ENCODE peak calls at places on chromosome 10, in ten cellular contexts. One of them, this sample, is unnamed.

GRCh38 chr10:48516878-48517277 is 88.0 kb downstream of the ARHGAP22 start:
- DNase-seq in Karpas-422: no peak
- DNase-seq in A549: no peak
- DNase-seq in dermis blood vessel endothelial cell: no peak
- DNase-seq in left colon: no peak
- DNase-seq in heart left ventricle: no peak
- DNase-seq in GM13977: no peak
- DNase-seq in T follicular helper cell: no peak
- DNase-seq in RWPE1: no peak
- DNase-seq in neural progenitor cell: no peak
- DNase-seq in this sample: no peak

GRCh38 chr10:94199565-94199964 is 163.2 kb downstream of the NOC3L start:
- DNase-seq in Karpas-422: no peak
- DNase-seq in A549: no peak
- DNase-seq in dermis blood vessel endothelial cell: no peak
- DNase-seq in left colon: no peak
- DNase-seq in heart left ventricle: no peak
- DNase-seq in GM13977: no peak
- DNase-seq in T follicular helper cell: no peak
- DNase-seq in RWPE1: no peak
- DNase-seq in neural progenitor cell: no peak
- DNase-seq in this sample: no peak

GRCh38 chr10:101894742-101895141 is 51.1 kb upstream of the KCNIP2 start:
- DNase-seq in Karpas-422: no peak
- DNase-seq in A549: no peak
- DNase-seq in dermis blood vessel endothelial cell: no peak
- DNase-seq in left colon: no peak
- DNase-seq in heart left ventricle: peak
- DNase-seq in GM13977: no peak
- DNase-seq in T follicular helper cell: no peak
- DNase-seq in RWPE1: no peak
- DNase-seq in neural progenitor cell: no peak
- DNase-seq in this sample: no peak

GRCh38 chr10:46553238-46554049 is 3.0 kb downstream of the GPRIN2 start:
- DNase-seq in Karpas-422: no peak
- DNase-seq in A549: no peak
- DNase-seq in dermis blood vessel endothelial cell: no peak
- DNase-seq in left colon: no peak
- DNase-seq in heart left ventricle: peak
- DNase-seq in GM13977: no peak
- DNase-seq in T follicular helper cell: no peak
- DNase-seq in RWPE1: no peak
- DNase-seq in neural progenitor cell: no peak
- DNase-seq in this sample: peak

GRCh38 chr10:124640538-124641231 is 103.5 kb downstream of the FAM53B start:
- DNase-seq in Karpas-422: no peak
- DNase-seq in A549: no peak
- DNase-seq in dermis blood vessel endothelial cell: no peak
- DNase-seq in left colon: no peak
- DNase-seq in heart left ventricle: no peak
- DNase-seq in GM13977: peak
- DNase-seq in T follicular helper cell: no peak
- DNase-seq in RWPE1: no peak
- DNase-seq in neural progenitor cell: peak
- DNase-seq in this sample: no peak

GRCh38 chr10:79933961-79934360 is 14.9 kb downstream of the SFTPD start:
- DNase-seq in Karpas-422: no peak
- DNase-seq in A549: peak
- DNase-seq in dermis blood vessel endothelial cell: peak
- DNase-seq in left colon: no peak
- DNase-seq in heart left ventricle: no peak
- DNase-seq in GM13977: no peak
- DNase-seq in T follicular helper cell: no peak
- DNase-seq in RWPE1: no peak
- DNase-seq in neural progenitor cell: no peak
- DNase-seq in this sample: no peak

GRCh38 chr10:122441961-122442360 is 12.5 kb upstream of the ARMS2 start:
- DNase-seq in Karpas-422: no peak
- DNase-seq in A549: peak
- DNase-seq in dermis blood vessel endothelial cell: peak
- DNase-seq in left colon: no peak
- DNase-seq in heart left ventricle: no peak
- DNase-seq in GM13977: no peak
- DNase-seq in T follicular helper cell: no peak
- DNase-seq in RWPE1: peak
- DNase-seq in neural progenitor cell: no peak
- DNase-seq in this sample: peak

GRCh38 chr10:45418859-45419672 is 45.0 kb downstream of the ALOX5 start:
- DNase-seq in Karpas-422: no peak
- DNase-seq in A549: no peak
- DNase-seq in dermis blood vessel endothelial cell: peak
- DNase-seq in left colon: peak
- DNase-seq in heart left ventricle: peak
- DNase-seq in GM13977: peak
- DNase-seq in T follicular helper cell: no peak
- DNase-seq in RWPE1: no peak
- DNase-seq in neural progenitor cell: peak
- DNase-seq in this sample: peak

GRCh38 chr10:64863836-64864235 is 1342.6 kb downstream of the REEP3 start:
- DNase-seq in Karpas-422: no peak
- DNase-seq in A549: no peak
- DNase-seq in dermis blood vessel endothelial cell: no peak
- DNase-seq in left colon: no peak
- DNase-seq in heart left ventricle: no peak
- DNase-seq in GM13977: no peak
- DNase-seq in T follicular helper cell: no peak
- DNase-seq in RWPE1: peak
- DNase-seq in neural progenitor cell: no peak
- DNase-seq in this sample: peak

GRCh38 chr10:104028146-104028545 is 57.5 kb downstream of the COL17A1 start:
- DNase-seq in Karpas-422: peak
- DNase-seq in A549: peak
- DNase-seq in dermis blood vessel endothelial cell: peak
- DNase-seq in left colon: no peak
- DNase-seq in heart left ventricle: peak
- DNase-seq in GM13977: no peak
- DNase-seq in T follicular helper cell: no peak
- DNase-seq in RWPE1: peak
- DNase-seq in neural progenitor cell: peak
- DNase-seq in this sample: peak

GRCh38 chr10:58531084-58531695 is 18.5 kb downstream of the BICC1 start:
- DNase-seq in Karpas-422: peak
- DNase-seq in A549: peak
- DNase-seq in dermis blood vessel endothelial cell: peak
- DNase-seq in left colon: peak
- DNase-seq in heart left ventricle: peak
- DNase-seq in GM13977: peak
- DNase-seq in T follicular helper cell: no peak
- DNase-seq in RWPE1: peak
- DNase-seq in neural progenitor cell: peak
- DNase-seq in this sample: peak

GRCh38 chr10:131708225-131708624 is 192.6 kb upstream of the PPP2R2D start:
- DNase-seq in Karpas-422: no peak
- DNase-seq in A549: no peak
- DNase-seq in dermis blood vessel endothelial cell: no peak
- DNase-seq in left colon: no peak
- DNase-seq in heart left ventricle: no peak
- DNase-seq in GM13977: no peak
- DNase-seq in T follicular helper cell: no peak
- DNase-seq in RWPE1: no peak
- DNase-seq in neural progenitor cell: no peak
- DNase-seq in this sample: no peak

GRCh38 chr10:119111968-119112515 is 8.1 kb downstream of the DENND10 start:
- DNase-seq in Karpas-422: no peak
- DNase-seq in A549: no peak
- DNase-seq in dermis blood vessel endothelial cell: no peak
- DNase-seq in left colon: no peak
- DNase-seq in heart left ventricle: no peak
- DNase-seq in GM13977: no peak
- DNase-seq in T follicular helper cell: no peak
- DNase-seq in RWPE1: no peak
- DNase-seq in neural progenitor cell: no peak
- DNase-seq in this sample: no peak

GRCh38 chr10:79059859-79060379 is 8.8 kb upstream of the ZMIZ1 start:
- DNase-seq in Karpas-422: no peak
- DNase-seq in A549: no peak
- DNase-seq in dermis blood vessel endothelial cell: no peak
- DNase-seq in left colon: peak
- DNase-seq in heart left ventricle: no peak
- DNase-seq in GM13977: no peak
- DNase-seq in T follicular helper cell: no peak
- DNase-seq in RWPE1: no peak
- DNase-seq in neural progenitor cell: no peak
- DNase-seq in this sample: no peak

This sample was measured in Calu3.